ENCODE peak calls at places on chromosomes 1 and 21, in six cellular contexts. Z is GM12878, A is K562, D is SK-N-SH, F is H1, V is HCT116. U is an unnamed sample.

GRCh38 chr1:120179420-120180348 is 3.4 kb upstream of the SEC22B start:
- DNase-seq in V (no peak), Z (no peak), F (no peak), D (peak), A (peak), U (no peak)

GRCh38 chr1:199774433-199775089 is 252.9 kb upstream of the NR5A2 start:
- DNase-seq in F (no peak), D (no peak), Z (no peak), V (no peak), A (no peak), U (no peak)

GRCh38 chr1:85342177-85342576 is 65.7 kb upstream of the BCL10 start:
- DNase-seq in A (no peak), V (no peak), D (no peak), F (no peak), Z (no peak), U (no peak)

GRCh38 chr1:178931843-178932551 is 61.1 kb upstream of the ANGPTL1 start:
- DNase-seq in V (no peak), A (no peak), Z (no peak), D (no peak), F (no peak), U (no peak)

GRCh38 chr1:86430376-86430775 is 6.4 kb downstream of the CLCA2 start:
- DNase-seq in Z (no peak), D (no peak), F (no peak), V (no peak), A (no peak), U (no peak)

GRCh38 chr1:204624631-204625216 is 60.8 kb downstream of the LRRN2 start:
- DNase-seq in A (peak), F (no peak), D (peak), V (no peak), Z (no peak), U (no peak)

GRCh38 chr1:180096584-180097318 is 57.9 kb upstream of the QSOX1 start:
- DNase-seq in F (no peak), Z (no peak), A (no peak), V (no peak), D (no peak), U (no peak)

GRCh38 chr1:105891308-105891707 is 1165.2 kb upstream of the PRMT6 start:
- DNase-seq in V (no peak), F (no peak), D (no peak), A (no peak), Z (no peak), U (no peak)

GRCh38 chr1:1332774-1333480 is 1.8 kb downstream of the TAS1R3 start:
- DNase-seq in D (no peak), F (no peak), Z (no peak), A (no peak), V (no peak), U (no peak)

GRCh38 chr1:180213401-180214177 is 16.5 kb upstream of the LHX4 start:
- DNase-seq in D (no peak), V (no peak), A (peak), Z (peak), F (no peak), U (no peak)

GRCh38 chr1:55402117-55402516 is 187.0 kb upstream of the USP24 start:
- DNase-seq in D (no peak), Z (no peak), V (no peak), F (no peak), A (no peak), U (no peak)

GRCh38 chr1:181872562-181872961 is 188.9 kb downstream of the ZNF648 start:
- DNase-seq in Z (no peak), F (no peak), V (no peak), A (no peak), D (no peak), U (no peak)

GRCh38 chr1:70487471-70487840 is 76.4 kb downstream of the CTH start:
- DNase-seq in F (no peak), V (no peak), Z (no peak), D (no peak), A (no peak), U (no peak)

GRCh38 chr1:32695098-32695904 is 7.3 kb downstream of the SYNC start:
- DNase-seq in D (no peak), F (no peak), A (peak), Z (no peak), V (no peak), U (peak)

GRCh38 chr1:174692313-174692712 is 244.5 kb downstream of the GPR52 start:
- DNase-seq in F (no peak), A (peak), V (peak), Z (no peak), D (no peak), U (no peak)

GRCh38 chr1:160726498-160727391 is 12.3 kb upstream of the SLAMF7 start:
- DNase-seq in A (peak), F (peak), Z (no peak), V (peak), D (peak), U (peak)

GRCh38 chr1:186102559-186103148 is 272.4 kb downstream of the TPR start:
- DNase-seq in F (no peak), V (no peak), D (no peak), Z (no peak), A (peak), U (peak)

GRCh38 chr1:159786966-159787365 is 6.2 kb downstream of the DUSP23 start:
- DNase-seq in Z (no peak), D (peak), V (no peak), F (no peak), A (no peak), U (no peak)

GRCh38 chr1:191707288-191707687 is 451.0 kb upstream of the RGS18 start:
- DNase-seq in F (no peak), Z (no peak), D (no peak), A (no peak), V (no peak), U (no peak)

DNA sequence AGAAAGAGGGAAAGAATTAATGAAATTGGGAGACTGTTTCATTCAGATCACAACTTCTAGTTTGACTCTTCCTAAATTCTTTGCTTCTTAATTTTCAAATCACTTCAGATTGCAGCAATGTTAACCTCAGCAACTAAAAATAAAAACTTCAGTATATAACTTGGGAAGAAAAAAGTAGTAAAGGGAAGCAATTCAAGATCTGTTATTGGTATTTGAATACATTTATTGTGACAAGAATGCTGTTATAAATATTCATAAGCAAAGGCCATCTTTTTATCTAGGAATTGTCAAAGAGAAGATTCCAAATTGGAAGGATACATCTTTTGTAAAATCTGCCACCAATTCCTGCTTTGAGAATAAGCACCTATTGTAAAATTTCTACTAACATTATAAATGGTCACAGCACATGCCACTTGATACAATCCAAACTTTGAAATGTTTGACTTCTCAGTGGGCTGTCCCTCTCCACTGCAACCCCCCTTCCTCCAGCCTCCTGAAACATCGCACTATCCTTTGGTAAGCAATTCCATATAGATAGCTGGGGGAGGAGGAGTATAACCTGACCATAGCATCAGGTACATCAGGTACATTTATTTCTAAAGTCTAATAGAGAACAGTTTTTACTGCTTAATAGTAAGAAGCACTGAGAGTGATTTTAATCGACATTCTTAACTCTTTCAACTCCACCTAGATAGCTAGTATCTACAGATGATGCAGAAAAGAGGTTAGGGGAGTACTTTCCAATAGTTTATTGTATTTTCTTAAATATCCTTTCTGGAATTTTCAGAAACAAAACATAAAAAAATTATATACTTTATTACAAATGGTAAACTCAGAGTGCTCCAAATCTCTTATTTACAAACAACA is 3.0 kb downstream of the JUN start:
- DNase-seq in D (no peak), V (no peak), A (no peak), F (no peak), Z (no peak), U (peak)
- TF ChIP-seq JUND in D (no peak), V (no peak), A (no peak), F (no peak), Z (no peak), U (no peak)

DNA sequence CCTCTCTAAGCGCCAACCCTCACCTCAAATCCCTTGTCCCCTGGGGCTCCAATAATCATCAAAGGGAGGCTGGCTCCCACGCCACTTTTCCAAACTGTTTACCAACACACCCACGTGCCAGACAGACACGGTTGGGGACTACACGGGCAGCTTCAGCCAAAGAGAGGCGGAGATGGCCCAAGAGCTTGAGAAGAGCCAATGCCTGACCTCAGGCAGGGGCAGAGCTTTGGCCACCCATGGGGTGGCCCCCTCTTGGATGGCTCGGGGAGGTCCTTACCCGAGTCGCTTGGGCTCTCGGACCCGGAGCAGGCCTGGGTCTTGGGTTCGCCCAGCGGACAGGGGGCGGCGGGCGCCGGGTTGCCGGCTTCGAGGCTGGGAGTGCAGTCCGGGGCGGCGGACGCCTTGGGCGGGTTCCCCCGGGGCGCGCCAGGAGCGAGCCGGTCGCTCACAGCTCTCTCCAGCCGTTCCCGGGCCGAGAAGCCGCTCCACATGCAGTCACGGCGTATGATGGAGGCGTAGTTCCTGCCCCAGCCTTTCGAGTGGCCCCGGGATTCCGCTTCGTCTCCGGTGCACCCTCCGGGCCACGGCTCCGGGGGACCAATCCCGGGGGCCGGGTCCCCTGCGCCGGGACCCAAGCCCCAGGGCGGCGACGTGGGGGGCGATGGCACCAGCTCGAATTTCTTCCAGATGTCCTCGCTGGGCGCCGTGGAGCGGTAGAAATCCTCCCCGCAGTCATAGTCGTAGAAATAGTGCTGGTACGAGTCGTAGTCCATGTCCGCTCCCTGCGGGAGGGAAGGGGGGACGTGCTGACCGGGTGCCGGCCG is 843 bp downstream of the MYCL start:
- DNase-seq in D (peak), V (no peak), A (peak), F (no peak), Z (no peak), U (peak)
- TF ChIP-seq JUND in D (no peak), V (no peak), A (no peak), F (no peak), Z (no peak), U (no peak)

GRCh38 chr1:208207388-208208131 is 36.6 kb downstream of the PLXNA2 start:
- DNase-seq in D (no peak), Z (no peak), F (no peak), V (no peak), A (no peak), U (peak)
- TF ChIP-seq JUND in D (peak), Z (no peak), F (no peak), V (no peak), A (no peak), U (no peak)

GRCh38 chr1:27656157-27656893 is 15.7 kb downstream of the IFI6 start:
- DNase-seq in V (no peak), Z (no peak), D (no peak), A (no peak), F (peak), U (no peak)
- TF ChIP-seq JUND in V (no peak), Z (no peak), D (no peak), A (no peak), F (no peak), U (no peak)

GRCh38 chr21:34180406-34180805 is 107.0 kb downstream of the MRPS6 start:
- DNase-seq in Z (no peak), F (no peak), V (no peak), A (no peak), D (no peak), U (no peak)
- TF ChIP-seq JUND in Z (no peak), F (no peak), V (no peak), A (no peak), D (no peak), U (no peak)

U was measured in T47D.